ENCODE peak calls at places on chromosomes 11 and 22, in four cellular contexts. H is A549, W is WTC11, G is K562. Q is an unnamed sample.

GRCh38 chr11:1234771-1235614 is 12.1 kb downstream of the MUC5B start:
- DNase-seq in W (no peak), G (no peak), H (no peak), Q (no peak)

GRCh38 chr11:45534132-45534531 is 131.3 kb downstream of the CHST1 start:
- DNase-seq in H (no peak), G (no peak), W (no peak), Q (no peak)

GRCh38 chr11:2379471-2380174 is 2.5 kb downstream of the CD81 start:
- DNase-seq in W (no peak), H (no peak), G (no peak), Q (no peak)

GRCh38 chr22:39298194-39298987 is 21.0 kb downstream of the RPL3 start:
- DNase-seq in W (no peak), G (no peak), H (no peak), Q (no peak)

GRCh38 chr11:16925495-16926065 is 88.6 kb downstream of the PLEKHA7 start:
- DNase-seq in G (no peak), W (peak), H (peak), Q (peak)

GRCh38 chr11:3133456-3134217 is 31.5 kb downstream of the OSBPL5 start:
- DNase-seq in W (peak), H (no peak), G (no peak), Q (no peak)

GRCh38 chr11:128310676-128311445 is 276.5 kb downstream of the ETS1 start:
- DNase-seq in H (no peak), G (no peak), W (no peak), Q (no peak)

GRCh38 chr22:29243874-29244446 is 23.8 kb downstream of the RHBDD3 start:
- DNase-seq in H (no peak), G (no peak), W (no peak), Q (no peak)

GRCh38 chr11:86774422-86774821 is 25.9 kb upstream of the PRSS23 start:
- DNase-seq in H (no peak), G (no peak), W (no peak), Q (no peak)

GRCh38 chr22:40029189-40029890 is 34.6 kb downstream of the FAM83F start:
- DNase-seq in W (no peak), G (no peak), H (no peak), Q (no peak)

GRCh38 chr22:20957118-20957690 is 9.9 kb upstream of the AIFM3 start:
- DNase-seq in W (peak), H (peak), G (no peak), Q (no peak)

GRCh38 chr11:119490253-119491006 is 67.5 kb upstream of the THY1 start:
- DNase-seq in W (peak), H (no peak), G (no peak), Q (no peak)

GRCh38 chr11:126380909-126381308 is 25.4 kb downstream of the ST3GAL4 start:
- DNase-seq in H (no peak), W (no peak), G (no peak), Q (no peak)

GRCh38 chr11:126371595-126371994 is 16.1 kb downstream of the ST3GAL4 start:
- DNase-seq in H (no peak), W (no peak), G (no peak), Q (no peak)

GRCh38 chr11:126370016-126370415 is 14.5 kb downstream of the ST3GAL4 start:
- DNase-seq in W (no peak), G (no peak), H (no peak), Q (no peak)

GRCh38 chr11:126378763-126379162 is 23.3 kb downstream of the ST3GAL4 start:
- DNase-seq in G (no peak), H (no peak), W (no peak), Q (peak)

DNA sequence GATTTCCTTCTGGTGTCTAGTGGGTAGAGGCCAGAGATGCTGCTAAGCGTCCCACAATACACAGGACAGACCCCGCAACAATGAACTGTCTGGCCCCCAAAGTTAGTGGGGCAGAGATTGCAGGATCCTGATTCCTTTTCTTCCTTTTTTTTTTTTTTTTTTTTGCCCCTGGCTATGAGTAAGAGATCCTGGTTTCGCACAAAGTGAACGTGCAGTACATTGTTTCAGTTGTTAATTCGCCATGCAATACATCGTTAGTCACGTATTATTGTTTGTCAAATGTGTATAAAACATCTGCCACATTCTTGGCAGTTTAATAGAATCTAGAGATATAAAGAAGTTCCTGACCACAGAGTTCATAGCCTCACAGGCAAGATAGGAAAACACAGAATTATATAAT is 20.2 kb downstream of the ST3GAL4 start:
- DNase-seq in W (no peak), H (no peak), G (no peak), Q (peak)
- TF ChIP-seq JUN in W (no peak), H (no peak), G (no peak), Q (no peak)

DNA sequence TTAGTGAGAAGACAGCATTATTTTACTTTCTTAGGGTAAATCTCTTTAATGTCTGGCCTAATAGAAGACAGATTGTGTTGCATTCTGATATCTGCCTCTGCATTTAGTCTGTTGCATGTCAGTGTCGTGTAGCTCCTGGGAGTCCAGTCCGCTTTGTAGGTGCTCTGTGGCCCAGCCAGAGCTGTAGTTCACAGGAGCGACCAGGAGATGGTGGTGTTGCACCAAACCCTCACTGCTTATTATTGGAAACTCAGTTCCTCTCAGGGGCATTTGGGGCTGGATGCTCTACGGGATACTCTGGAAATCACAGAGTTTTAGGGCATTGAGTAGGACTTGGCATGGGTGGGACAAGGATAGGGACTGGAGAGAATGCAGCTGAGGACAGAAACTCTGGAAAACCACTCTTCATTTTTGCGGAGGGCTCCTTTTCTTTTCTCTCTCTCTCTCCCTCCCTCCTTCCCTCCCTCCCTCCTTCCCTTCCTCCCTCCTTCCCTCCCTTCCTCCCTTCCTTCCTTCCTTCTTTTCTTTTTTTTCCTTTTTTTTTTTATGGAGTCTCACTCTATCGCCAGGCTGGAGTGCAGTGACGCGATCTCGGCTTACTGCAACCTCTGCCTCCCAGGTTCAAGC is 21.7 kb downstream of the MIAT start:
- DNase-seq in G (peak), H (peak), W (peak), Q (peak)
- TF ChIP-seq JUN in G (no peak), H (no peak), W (no peak), Q (no peak)

GRCh38 chr11:118223576-118223975 is 1.2 kb downstream of the JAML start:
- DNase-seq in G (no peak), W (no peak), H (no peak), Q (no peak)

GRCh38 chr11:118223992-118224391 is 819 bp downstream of the JAML start:
- DNase-seq in H (no peak), W (no peak), G (no peak), Q (no peak)

GRCh38 chr11:118226781-118227180 is 2.0 kb upstream of the JAML start:
- DNase-seq in W (no peak), G (no peak), H (no peak), Q (no peak)

GRCh38 chr11:118226294-118226693 is 1.5 kb upstream of the JAML start:
- DNase-seq in W (no peak), G (peak), H (peak), Q (peak)

DNA sequence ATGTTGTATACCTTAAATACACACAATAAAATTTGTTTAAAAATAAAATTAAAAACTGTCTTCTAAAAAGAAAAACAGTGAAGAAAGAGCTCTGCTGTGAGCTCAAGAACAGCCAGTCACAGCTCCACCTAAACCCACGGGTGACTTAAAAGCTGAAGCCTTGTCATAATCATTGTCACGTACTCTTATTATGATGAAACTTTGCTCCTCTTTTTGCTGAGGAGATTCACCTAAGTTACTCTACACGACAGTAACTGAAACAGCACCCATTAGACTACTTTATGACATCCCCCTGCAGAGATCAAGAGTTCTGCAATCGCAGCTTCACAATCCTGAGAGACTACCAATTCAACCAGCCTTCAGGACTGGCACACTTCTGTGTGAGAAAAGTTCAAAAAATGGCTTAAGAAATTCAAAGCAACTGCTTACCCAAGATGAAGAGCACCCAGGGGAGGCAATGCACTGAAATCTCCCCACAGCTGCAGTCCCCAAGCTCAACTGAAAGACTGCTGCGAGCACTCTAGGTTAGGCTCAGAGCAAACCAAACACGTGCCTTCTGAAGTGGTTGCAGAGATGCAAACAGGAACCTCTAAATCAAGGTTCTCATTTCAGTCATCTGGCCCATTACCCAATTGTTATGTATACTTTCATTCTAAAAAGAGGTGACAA is at the start of gene JAML:
- DNase-seq in H (no peak), W (no peak), G (no peak), Q (no peak)
- TF ChIP-seq JUN in H (no peak), W (no peak), G (no peak), Q (no peak)

DNA sequence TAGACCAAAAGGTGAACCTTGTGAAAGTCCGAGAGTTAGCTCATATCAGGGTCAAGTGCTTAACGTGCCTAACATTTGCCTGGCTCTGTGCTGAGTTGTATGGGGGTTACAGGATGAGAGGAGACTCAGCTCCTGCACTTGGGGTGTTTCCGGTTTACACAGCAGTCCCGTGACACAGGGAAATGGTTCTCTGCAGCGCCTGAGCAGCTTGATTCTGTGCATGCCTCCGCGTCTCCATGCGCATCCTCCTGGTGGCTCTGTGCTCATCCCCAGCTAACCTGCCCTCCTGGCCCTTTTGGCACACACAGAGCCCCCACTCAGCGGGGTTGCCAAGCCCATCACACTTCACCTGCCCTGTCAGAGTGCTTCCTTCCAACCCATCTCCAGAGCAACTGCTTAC is 238.3 kb upstream of the TBCEL start:
- DNase-seq in H (no peak), G (no peak), W (no peak), Q (no peak)
- TF ChIP-seq JUN in H (no peak), G (no peak), W (no peak), Q (no peak)

Q was measured in endothelial cell of umbilical vein.